ENCODE peak calls at places on chromosomes 13 and 19, in seven cellular contexts. One of them, this sample, is unnamed.

GRCh38 chr19:35208121-35208520 is 20.4 kb downstream of the FAM187B start:
- DNase-seq in ovary: no peak
- DNase-seq in colonic mucosa: peak
- DNase-seq in right cardiac atrium: no peak
- DNase-seq in transverse colon: no peak
- DNase-seq in uterus: no peak
- DNase-seq in cardiac muscle cell: no peak
- DNase-seq in this sample: no peak

GRCh38 chr13:46168341-46168740 is 13.6 kb downstream of the LCP1 start:
- DNase-seq in ovary: no peak
- DNase-seq in cardiac muscle cell: peak
- DNase-seq in colonic mucosa: no peak
- DNase-seq in right cardiac atrium: no peak
- DNase-seq in transverse colon: peak
- DNase-seq in uterus: peak
- DNase-seq in this sample: peak

GRCh38 chr19:10431254-10431942 is 11.1 kb downstream of the PDE4A start:
- DNase-seq in transverse colon: peak
- DNase-seq in ovary: no peak
- DNase-seq in colonic mucosa: peak
- DNase-seq in right cardiac atrium: peak
- DNase-seq in uterus: peak
- DNase-seq in cardiac muscle cell: peak
- DNase-seq in this sample: peak

GRCh38 chr19:3361384-3362216 is 4.8 kb upstream of the NFIC start:
- DNase-seq in right cardiac atrium: peak
- DNase-seq in ovary: no peak
- DNase-seq in transverse colon: no peak
- DNase-seq in cardiac muscle cell: no peak
- DNase-seq in uterus: no peak
- DNase-seq in colonic mucosa: no peak
- DNase-seq in this sample: no peak

GRCh38 chr19:741506-742131 is 9.3 kb upstream of the MISP start:
- DNase-seq in cardiac muscle cell: no peak
- DNase-seq in transverse colon: no peak
- DNase-seq in right cardiac atrium: no peak
- DNase-seq in uterus: no peak
- DNase-seq in colonic mucosa: no peak
- DNase-seq in ovary: no peak
- DNase-seq in this sample: no peak

GRCh38 chr13:26112843-26113242 is 61.0 kb upstream of the SHISA2 start:
- DNase-seq in cardiac muscle cell: peak
- DNase-seq in right cardiac atrium: no peak
- DNase-seq in uterus: no peak
- DNase-seq in ovary: no peak
- DNase-seq in colonic mucosa: no peak
- DNase-seq in transverse colon: no peak
- DNase-seq in this sample: no peak

GRCh38 chr13:26457212-26457611 is 100.3 kb upstream of the WASF3 start:
- DNase-seq in transverse colon: no peak
- DNase-seq in ovary: no peak
- DNase-seq in right cardiac atrium: no peak
- DNase-seq in cardiac muscle cell: no peak
- DNase-seq in colonic mucosa: no peak
- DNase-seq in uterus: no peak
- DNase-seq in this sample: no peak

GRCh38 chr13:67099494-67099893 is 130.6 kb downstream of the PCDH9 start:
- DNase-seq in transverse colon: no peak
- DNase-seq in right cardiac atrium: no peak
- DNase-seq in colonic mucosa: no peak
- DNase-seq in uterus: no peak
- DNase-seq in cardiac muscle cell: no peak
- DNase-seq in ovary: no peak
- DNase-seq in this sample: no peak

GRCh38 chr19:50565984-50566903 is 2.0 kb downstream of the LRRC4B start:
- DNase-seq in colonic mucosa: no peak
- DNase-seq in uterus: no peak
- DNase-seq in cardiac muscle cell: no peak
- DNase-seq in transverse colon: no peak
- DNase-seq in ovary: no peak
- DNase-seq in right cardiac atrium: no peak
- DNase-seq in this sample: no peak

GRCh38 chr19:19217110-19217509 is 5.4 kb downstream of the NCAN start:
- DNase-seq in ovary: no peak
- DNase-seq in colonic mucosa: no peak
- DNase-seq in right cardiac atrium: no peak
- DNase-seq in uterus: no peak
- DNase-seq in transverse colon: no peak
- DNase-seq in cardiac muscle cell: no peak
- DNase-seq in this sample: no peak

GRCh38 chr19:3176715-3177501 is 1.7 kb upstream of the S1PR4 start:
- DNase-seq in cardiac muscle cell: no peak
- DNase-seq in uterus: no peak
- DNase-seq in right cardiac atrium: no peak
- DNase-seq in transverse colon: peak
- DNase-seq in colonic mucosa: peak
- DNase-seq in ovary: no peak
- DNase-seq in this sample: peak

GRCh38 chr19:3365447-3366103 is 808 bp upstream of the NFIC start:
- DNase-seq in transverse colon: peak
- DNase-seq in uterus: peak
- DNase-seq in cardiac muscle cell: peak
- DNase-seq in right cardiac atrium: peak
- DNase-seq in ovary: peak
- DNase-seq in colonic mucosa: peak
- DNase-seq in this sample: peak

GRCh38 chr19:13001166-13001501 is 5.9 kb downstream of the NFIX start:
- DNase-seq in cardiac muscle cell: no peak
- DNase-seq in uterus: no peak
- DNase-seq in ovary: peak
- DNase-seq in transverse colon: no peak
- DNase-seq in colonic mucosa: no peak
- DNase-seq in right cardiac atrium: no peak
- DNase-seq in this sample: no peak

GRCh38 chr19:33621065-33621785 is 528 bp upstream of the CHST8 start:
- DNase-seq in uterus: no peak
- DNase-seq in cardiac muscle cell: no peak
- DNase-seq in colonic mucosa: no peak
- DNase-seq in ovary: peak
- DNase-seq in right cardiac atrium: peak
- DNase-seq in transverse colon: no peak
- DNase-seq in this sample: peak

GRCh38 chr19:33622505-33622808 is 704 bp downstream of the CHST8 start:
- DNase-seq in colonic mucosa: no peak
- DNase-seq in right cardiac atrium: no peak
- DNase-seq in ovary: no peak
- DNase-seq in transverse colon: no peak
- DNase-seq in cardiac muscle cell: peak
- DNase-seq in uterus: no peak
- DNase-seq in this sample: peak

GRCh38 chr19:33620611-33621010 is 1.1 kb upstream of the CHST8 start:
- DNase-seq in right cardiac atrium: no peak
- DNase-seq in ovary: no peak
- DNase-seq in colonic mucosa: no peak
- DNase-seq in uterus: no peak
- DNase-seq in cardiac muscle cell: no peak
- DNase-seq in transverse colon: no peak
- DNase-seq in this sample: peak

GRCh38 chr19:33622809-33623511 is 1.2 kb downstream of the CHST8 start:
- DNase-seq in uterus: no peak
- DNase-seq in cardiac muscle cell: no peak
- DNase-seq in transverse colon: no peak
- DNase-seq in right cardiac atrium: no peak
- DNase-seq in colonic mucosa: no peak
- DNase-seq in ovary: no peak
- DNase-seq in this sample: peak

GRCh38 chr19:33621811-33622504 is at the start of gene CHST8:
- DNase-seq in colonic mucosa: peak
- DNase-seq in uterus: peak
- DNase-seq in transverse colon: peak
- DNase-seq in cardiac muscle cell: peak
- DNase-seq in right cardiac atrium: peak
- DNase-seq in ovary: peak
- DNase-seq in this sample: peak
- H3K4me3 ChIP-seq in colonic mucosa: peak
- H3K4me3 ChIP-seq in uterus: peak
- H3K4me3 ChIP-seq in transverse colon: peak
- H3K4me3 ChIP-seq in cardiac muscle cell: peak
- H3K4me3 ChIP-seq in right cardiac atrium: peak
- H3K4me3 ChIP-seq in ovary: peak
- H3K4me3 ChIP-seq in this sample: no peak

DNA sequence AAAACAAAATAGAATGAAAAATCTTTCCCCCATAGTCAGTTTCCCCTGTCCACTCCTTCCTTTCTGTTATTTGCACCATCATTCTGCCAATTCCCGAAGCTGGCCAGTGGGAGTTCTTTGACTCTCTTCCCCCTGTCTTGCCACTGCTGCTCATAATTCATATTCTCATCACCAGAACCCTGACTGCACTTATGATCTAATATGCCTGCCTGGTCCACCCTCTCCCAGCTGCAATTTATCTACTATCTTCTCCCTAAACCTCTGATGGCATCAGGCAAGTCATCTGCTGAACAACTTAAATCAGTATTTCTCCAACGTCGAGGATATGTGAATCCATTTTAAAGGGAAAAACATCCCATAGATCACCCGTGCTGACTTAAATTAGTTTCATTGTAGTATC is 458.0 kb upstream of the GPC6 start:
- DNase-seq in cardiac muscle cell: no peak
- DNase-seq in uterus: no peak
- DNase-seq in transverse colon: no peak
- DNase-seq in ovary: no peak
- DNase-seq in right cardiac atrium: no peak
- DNase-seq in colonic mucosa: no peak
- DNase-seq in this sample: no peak
- H3K27ac ChIP-seq in cardiac muscle cell: no peak
- H3K27ac ChIP-seq in uterus: no peak
- H3K27ac ChIP-seq in transverse colon: no peak
- H3K27ac ChIP-seq in ovary: no peak
- H3K27ac ChIP-seq in right cardiac atrium: no peak
- H3K27ac ChIP-seq in colonic mucosa: no peak
- H3K27ac ChIP-seq in this sample: no peak

GRCh38 chr19:17680235-17680722 is 7.9 kb downstream of the UNC13A start:
- DNase-seq in right cardiac atrium: peak
- DNase-seq in uterus: peak
- DNase-seq in transverse colon: peak
- DNase-seq in colonic mucosa: peak
- DNase-seq in cardiac muscle cell: peak
- DNase-seq in ovary: peak
- DNase-seq in this sample: peak

GRCh38 chr19:17684256-17684655 is 3.9 kb downstream of the UNC13A start:
- DNase-seq in ovary: no peak
- DNase-seq in colonic mucosa: no peak
- DNase-seq in uterus: no peak
- DNase-seq in transverse colon: no peak
- DNase-seq in right cardiac atrium: no peak
- DNase-seq in cardiac muscle cell: no peak
- DNase-seq in this sample: no peak

GRCh38 chr19:17681505-17682125 is 6.5 kb downstream of the UNC13A start:
- DNase-seq in right cardiac atrium: peak
- DNase-seq in transverse colon: no peak
- DNase-seq in colonic mucosa: peak
- DNase-seq in ovary: peak
- DNase-seq in uterus: no peak
- DNase-seq in cardiac muscle cell: peak
- DNase-seq in this sample: peak

GRCh38 chr19:17683078-17683477 is 5.1 kb downstream of the UNC13A start:
- DNase-seq in cardiac muscle cell: no peak
- DNase-seq in ovary: no peak
- DNase-seq in transverse colon: no peak
- DNase-seq in colonic mucosa: no peak
- DNase-seq in right cardiac atrium: no peak
- DNase-seq in uterus: no peak
- DNase-seq in this sample: no peak

DNA sequence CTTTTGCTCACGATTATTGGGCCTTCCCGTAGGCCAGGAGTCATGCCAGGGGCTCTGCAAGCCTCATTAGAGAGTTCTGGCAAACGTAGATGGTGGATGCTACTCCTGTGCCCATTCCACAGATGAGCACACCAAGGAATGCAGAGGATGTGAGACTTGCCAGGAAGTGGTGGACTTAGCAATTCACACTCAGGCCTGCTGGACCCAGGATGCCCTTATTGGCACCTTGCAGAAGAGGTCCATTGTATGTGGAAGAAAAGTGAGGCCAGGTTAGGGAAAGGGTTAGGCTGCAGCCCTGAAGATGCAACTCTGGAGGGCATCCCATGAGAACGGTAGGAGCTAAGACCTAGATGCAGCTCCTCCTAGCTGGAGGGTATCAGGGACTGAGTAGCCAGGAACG is 5.9 kb downstream of the UNC13A start:
- DNase-seq in ovary: no peak
- DNase-seq in transverse colon: no peak
- DNase-seq in right cardiac atrium: no peak
- DNase-seq in uterus: no peak
- DNase-seq in colonic mucosa: no peak
- DNase-seq in cardiac muscle cell: no peak
- DNase-seq in this sample: no peak
- H3K4me3 ChIP-seq in ovary: no peak
- H3K4me3 ChIP-seq in transverse colon: no peak
- H3K4me3 ChIP-seq in right cardiac atrium: no peak
- H3K4me3 ChIP-seq in uterus: no peak
- H3K4me3 ChIP-seq in colonic mucosa: no peak
- H3K4me3 ChIP-seq in cardiac muscle cell: no peak
- H3K4me3 ChIP-seq in this sample: no peak

GRCh38 chr19:29503785-29504184 is 22.0 kb upstream of the VSTM2B start:
- DNase-seq in right cardiac atrium: no peak
- DNase-seq in ovary: no peak
- DNase-seq in cardiac muscle cell: no peak
- DNase-seq in transverse colon: no peak
- DNase-seq in uterus: no peak
- DNase-seq in colonic mucosa: no peak
- DNase-seq in this sample: no peak
- H3K27ac ChIP-seq in right cardiac atrium: no peak
- H3K27ac ChIP-seq in ovary: no peak
- H3K27ac ChIP-seq in cardiac muscle cell: no peak
- H3K27ac ChIP-seq in transverse colon: no peak
- H3K27ac ChIP-seq in uterus: no peak
- H3K27ac ChIP-seq in colonic mucosa: no peak
- H3K27ac ChIP-seq in this sample: no peak